ENCODE peak calls at places on chromosomes 7 and 10, in nine cellular contexts. F, X, Y, W, I, D, Z, Q and S are unnamed samples.

GRCh38 chr7:22627136-22627535 is 99.9 kb upstream of the IL6 start:
- DNase-seq in Y (no peak), Z (no peak), W (no peak), I (no peak), F (no peak), Q (no peak), X (no peak), D (no peak), S (no peak)

GRCh38 chr7:157726764-157727163 is 390.0 kb downstream of the DNAJB6 start:
- DNase-seq in Q (no peak), F (no peak), Z (no peak), W (no peak), D (no peak), Y (no peak), I (no peak), X (no peak), S (no peak)

GRCh38 chr10:69875856-69876255 is 74.2 kb downstream of the COL13A1 start:
- DNase-seq in Q (no peak), I (no peak), W (no peak), F (no peak), Z (no peak), X (no peak), Y (no peak), D (no peak), S (no peak)

GRCh38 chr7:31933481-31933880 is 136.7 kb downstream of the PDE1C start:
- DNase-seq in F (no peak), D (no peak), Z (no peak), Q (no peak), X (no peak), Y (no peak), W (no peak), I (no peak), S (no peak)

GRCh38 chr10:15263657-15264323 is 95.3 kb upstream of the NMT2 start:
- DNase-seq in F (no peak), Z (no peak), W (no peak), I (no peak), D (no peak), Y (no peak), X (no peak), Q (no peak), S (no peak)

GRCh38 chr7:18426564-18427226 is 68.9 kb upstream of the HDAC9 start:
- DNase-seq in D (no peak), X (no peak), W (no peak), I (no peak), Z (no peak), F (no peak), Q (no peak), Y (no peak), S (no peak)

GRCh38 chr10:131885391-131886165 is 15.2 kb upstream of the PPP2R2D start:
- DNase-seq in I (no peak), W (peak), Y (peak), D (no peak), Q (peak), F (no peak), Z (peak), X (peak), S (peak)

GRCh38 chr10:120574986-120575385 is 118.0 kb downstream of the PLPP4 start:
- DNase-seq in W (no peak), I (no peak), F (no peak), Q (no peak), Z (no peak), X (no peak), Y (no peak), D (no peak), S (no peak)

GRCh38 chr7:1969459-1970284 is 263.1 kb downstream of the MAD1L1 start:
- DNase-seq in Z (no peak), D (no peak), Q (no peak), X (no peak), Y (no peak), F (no peak), W (no peak), I (no peak), S (no peak)

GRCh38 chr10:83957168-83957750 is 182.1 kb upstream of the GHITM start:
- DNase-seq in X (no peak), D (no peak), Y (no peak), W (no peak), F (no peak), Q (no peak), Z (no peak), I (no peak), S (peak)

GRCh38 chr10:116274141-116274861 is 1.3 kb upstream of the GFRA1 start:
- DNase-seq in Y (no peak), I (no peak), D (no peak), Q (no peak), F (peak), W (no peak), Z (peak), X (no peak), S (peak)

GRCh38 chr7:139777304-139777890 is 401 bp downstream of the HIPK2 start:
- DNase-seq in D (no peak), W (peak), Q (peak), Z (peak), X (no peak), I (peak), F (peak), Y (peak), S (peak)

GRCh38 chr7:97971120-97971989 is 18.6 kb downstream of the OCM2 start:
- DNase-seq in Q (no peak), W (peak), I (no peak), D (no peak), X (no peak), Z (no peak), Y (no peak), F (peak), S (peak)

GRCh38 chr7:107505997-107506682 is 36.3 kb downstream of the GPR22 start:
- DNase-seq in Z (no peak), I (peak), Y (no peak), F (peak), D (peak), Q (peak), X (no peak), W (peak), S (no peak)

GRCh38 chr7:1425292-1426136 is 33.8 kb downstream of the MICALL2 start:
- DNase-seq in D (no peak), Q (no peak), I (no peak), Z (no peak), F (no peak), W (no peak), Y (no peak), X (no peak), S (peak)

GRCh38 chr10:99873846-99874245 is 91.4 kb downstream of the ABCC2 start:
- DNase-seq in D (no peak), Q (no peak), I (no peak), Y (no peak), X (no peak), F (no peak), Z (no peak), W (no peak), S (no peak)

GRCh38 chr10:78543749-78544446 is 510.2 kb downstream of the RPS24 start:
- DNase-seq in W (no peak), D (no peak), Q (peak), I (no peak), X (peak), Z (peak), Y (no peak), F (no peak), S (peak)

GRCh38 chr10:803041-803741 is 113.7 kb upstream of the DIP2C start:
- DNase-seq in F (no peak), X (no peak), I (no peak), W (no peak), Z (no peak), D (no peak), Q (no peak), Y (no peak), S (no peak)

GRCh38 chr10:87064651-87065050 is 30.0 kb downstream of the GLUD1 start:
- DNase-seq in W (no peak), X (no peak), Y (no peak), F (no peak), Z (no peak), Q (no peak), D (no peak), I (no peak), S (no peak)

GRCh38 chr7:140655511-140656408 is 15.1 kb upstream of the DENND2A start:
- DNase-seq in W (no peak), Q (no peak), D (no peak), F (no peak), I (no peak), Z (no peak), Y (no peak), X (no peak), S (no peak)